ENCODE peak calls at places on chromosomes 4 and X, in seven cellular contexts. O, F, W, I, M, L and N are unnamed samples.

GRCh38 chrX:134542485-134542884 is 82.5 kb downstream of the HPRT1 start:
- DNase-seq in O (no peak), F (no peak), W (no peak), I (no peak), M (peak), L (peak), N (no peak)

GRCh38 chr4:33780952-33781655 is 2463.2 kb downstream of the ARAP2 start:
- DNase-seq in O (peak), F (no peak), W (no peak), I (no peak), M (no peak), L (peak), N (no peak)

GRCh38 chrX:22325091-22325490 is 52.4 kb downstream of the CBLL2 start:
- DNase-seq in O (peak), F (no peak), W (no peak), I (no peak), M (no peak), L (peak), N (no peak)

GRCh38 chrX:17689971-17690409 is 47.3 kb upstream of the SCML1 start:
- DNase-seq in O (peak), F (no peak), W (peak), I (peak), M (peak), L (peak), N (no peak)

GRCh38 chr4:175419120-175419774 is 392.8 kb downstream of the GPM6A start:
- DNase-seq in O (peak), F (no peak), W (no peak), I (no peak), M (peak), L (peak), N (no peak)

GRCh38 chr4:142886566-142886965 is 40.5 kb upstream of the INPP4B start:
- DNase-seq in O (no peak), F (no peak), W (no peak), I (no peak), M (no peak), L (no peak), N (no peak)

GRCh38 chrX:69060631-69061408 is 104.4 kb downstream of the PJA1 start:
- DNase-seq in O (peak), F (no peak), W (no peak), I (peak), M (peak), L (peak), N (no peak)

GRCh38 chrX:138858438-138858837 is 146.9 kb upstream of the FGF13 start:
- DNase-seq in O (peak), F (no peak), W (no peak), I (no peak), M (no peak), L (no peak), N (no peak)

GRCh38 chr4:86704601-86705000 is 110.5 kb downstream of the PTPN13 start:
- DNase-seq in O (no peak), F (no peak), W (no peak), I (no peak), M (no peak), L (no peak), N (no peak)

GRCh38 chr4:167885071-167885470 is 207.3 kb upstream of the ANXA10 start:
- DNase-seq in O (no peak), F (no peak), W (no peak), I (no peak), M (no peak), L (no peak), N (no peak)

GRCh38 chr4:24440765-24441164 is 143.6 kb downstream of the DHX15 start:
- DNase-seq in O (no peak), F (no peak), W (no peak), I (no peak), M (no peak), L (no peak), N (no peak)

GRCh38 chr4:122293374-122294365 is 85.1 kb upstream of the ADAD1 start:
- DNase-seq in O (no peak), F (no peak), W (no peak), I (no peak), M (no peak), L (peak), N (peak)

GRCh38 chrX:28773807-28774206 is 186.6 kb downstream of the IL1RAPL1 start:
- DNase-seq in O (no peak), F (no peak), W (no peak), I (no peak), M (no peak), L (no peak), N (no peak)

GRCh38 chrX:5746231-5746630 is 482.4 kb downstream of the NLGN4X start:
- DNase-seq in O (no peak), F (no peak), W (no peak), I (no peak), M (no peak), L (no peak), N (no peak)

GRCh38 chrX:95893632-95894031 is 791.0 kb upstream of the DIAPH2 start:
- DNase-seq in O (no peak), F (no peak), W (no peak), I (no peak), M (no peak), L (peak), N (no peak)

GRCh38 chr4:185656467-185656890 is 121.2 kb upstream of the PDLIM3 start:
- DNase-seq in O (no peak), F (peak), W (no peak), I (no peak), M (peak), L (peak), N (no peak)

GRCh38 chrX:113747274-113747973 is 836.5 kb upstream of the HTR2C start:
- DNase-seq in O (no peak), F (no peak), W (no peak), I (no peak), M (no peak), L (no peak), N (no peak)

GRCh38 chr4:6758732-6759131 is 23.8 kb upstream of the KIAA0232 start:
- DNase-seq in O (no peak), F (no peak), W (no peak), I (no peak), M (peak), L (no peak), N (no peak)

GRCh38 chr4:154711522-154711921 is 32.3 kb upstream of the LRAT start:
- DNase-seq in O (no peak), F (no peak), W (no peak), I (no peak), M (no peak), L (no peak), N (no peak)

GRCh38 chr4:152920768-152921167 is 15.4 kb upstream of the FHDC1 start:
- DNase-seq in O (no peak), F (no peak), W (no peak), I (no peak), M (no peak), L (no peak), N (no peak)

GRCh38 chrX:10769696-10770619 is 149.6 kb upstream of the MID1 start:
- DNase-seq in O (peak), F (no peak), W (no peak), I (no peak), M (peak), L (peak), N (no peak)

GRCh38 chr4:123559955-123560669 is 163.5 kb downstream of the SPRY1 start:
- DNase-seq in O (no peak), F (no peak), W (no peak), I (no peak), M (no peak), L (peak), N (no peak)
- TF ChIP-seq CTCF in O (no peak), F (no peak), W (no peak), I (no peak), M (no peak), L (peak), N (no peak)

DNA sequence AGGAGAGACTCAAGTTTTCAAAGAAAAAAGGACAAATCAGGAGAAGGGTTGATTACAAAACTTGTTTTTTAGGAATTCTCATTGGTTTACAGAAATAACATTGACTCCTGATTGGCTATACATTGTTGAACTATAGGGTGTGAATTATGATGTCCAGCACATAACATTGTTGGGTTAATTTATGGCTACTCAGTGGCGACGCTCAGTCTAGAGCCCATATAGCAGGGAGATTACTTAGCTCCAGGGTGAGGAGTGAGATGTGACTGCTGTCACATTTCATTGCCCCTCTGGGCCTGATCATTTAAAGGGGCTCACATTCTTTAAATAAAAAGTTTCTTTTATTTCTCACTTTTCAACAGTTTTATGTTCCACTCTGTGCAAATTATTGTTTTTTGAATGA is 184.7 kb downstream of the SPATA18 start:
- DNase-seq in O (no peak), F (no peak), W (no peak), I (no peak), M (no peak), L (no peak), N (no peak)
- TF ChIP-seq CTCF in O (no peak), F (no peak), W (no peak), I (no peak), M (no peak), L (no peak), N (no peak)

GRCh38 chr4:56626963-56627362 is 54.1 kb downstream of the HOPX start:
- DNase-seq in O (no peak), F (no peak), W (no peak), I (no peak), M (no peak), L (no peak), N (no peak)
- TF ChIP-seq CTCF in O (no peak), F (no peak), W (no peak), I (no peak), M (no peak), L (peak), N (no peak)

GRCh38 chr4:141254326-141254725 is 33.6 kb downstream of the ZNF330 start:
- DNase-seq in O (no peak), F (no peak), W (no peak), I (no peak), M (no peak), L (no peak), N (no peak)
- TF ChIP-seq CTCF in O (no peak), F (no peak), W (no peak), I (no peak), M (no peak), L (peak), N (no peak)

GRCh38 chrX:153687121-153688039 is at the start of gene SLC6A8:
- DNase-seq in O (peak), F (peak), W (no peak), I (peak), M (peak), L (peak), N (peak)
- TF ChIP-seq CTCF in O (no peak), F (no peak), W (peak), I (no peak), M (peak), L (peak), N (peak)

GRCh38 chrX:107470971-107471370 is 21.5 kb downstream of the FRMPD3 start:
- DNase-seq in O (no peak), F (no peak), W (no peak), I (no peak), M (no peak), L (no peak), N (no peak)
- TF ChIP-seq CTCF in O (no peak), F (no peak), W (no peak), I (no peak), M (peak), L (peak), N (no peak)

GRCh38 chrX:108268434-108269080 is 169.7 kb downstream of the COL4A6 start:
- DNase-seq in O (no peak), F (no peak), W (no peak), I (no peak), M (no peak), L (no peak), N (no peak)
- TF ChIP-seq CTCF in O (no peak), F (no peak), W (no peak), I (no peak), M (no peak), L (no peak), N (no peak)

GRCh38 chr4:967113-968104 is 6.0 kb downstream of the DGKQ start:
- DNase-seq in O (no peak), F (no peak), W (no peak), I (no peak), M (no peak), L (peak), N (peak)

GRCh38 chr4:966266-967112 is 6.9 kb downstream of the DGKQ start:
- DNase-seq in O (no peak), F (no peak), W (no peak), I (no peak), M (no peak), L (no peak), N (no peak)

GRCh38 chr4:970046-970745 is 3.2 kb downstream of the DGKQ start:
- DNase-seq in O (no peak), F (no peak), W (no peak), I (no peak), M (no peak), L (no peak), N (no peak)

GRCh38 chr4:968621-969394 is 4.6 kb downstream of the DGKQ start:
- DNase-seq in O (no peak), F (no peak), W (no peak), I (no peak), M (no peak), L (no peak), N (no peak)

DNA sequence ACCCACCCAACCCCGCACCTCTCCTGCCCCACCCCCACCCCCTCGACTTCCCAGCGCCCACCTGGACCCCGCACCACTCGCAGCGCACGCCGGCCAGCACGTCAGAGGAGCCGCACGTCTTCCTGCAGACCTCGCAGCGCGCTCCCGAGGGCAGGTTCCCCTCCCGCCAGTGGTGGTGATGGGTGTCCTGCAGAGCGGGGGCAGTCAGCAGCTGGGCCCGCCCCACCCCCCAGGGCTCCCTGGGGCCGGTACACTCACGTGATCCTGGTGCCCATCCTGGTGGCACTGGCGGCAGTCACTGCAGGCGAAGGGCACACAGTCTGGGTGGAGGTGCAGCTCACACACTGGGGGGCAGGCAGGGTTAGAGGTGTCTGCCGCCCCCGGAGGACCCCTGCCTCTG is 5.1 kb downstream of the DGKQ start:
- DNase-seq in O (no peak), F (no peak), W (no peak), I (no peak), M (no peak), L (no peak), N (no peak)
- TF ChIP-seq CTCF in O (no peak), F (no peak), W (no peak), I (no peak), M (no peak), L (no peak), N (no peak)